ENCODE peak calls at places on chromosomes 1 and 21, in eight cellular contexts. P, D, K, Z, U, O, I and M are unnamed samples.

GRCh38 chr1:162536511-162536910 is 25.0 kb upstream of the UAP1 start:
- DNase-seq in P (no peak), D (peak; percentile 75), K (peak; percentile 70), Z (no peak), U (no peak), O (no peak), I (no peak), M (peak; percentile 63)

GRCh38 chr1:94215955-94216354 is 21.4 kb downstream of the ARHGAP29 start:
- DNase-seq in P (no peak), D (no peak), K (no peak), Z (no peak), U (no peak), O (no peak), I (no peak), M (peak; percentile 23)

GRCh38 chr21:35113064-35113463 is 64.0 kb upstream of the RUNX1 start:
- DNase-seq in P (no peak), D (peak; percentile 17), K (no peak), Z (no peak), U (no peak), O (no peak), I (no peak), M (peak; percentile 82)

GRCh38 chr21:41171210-41171609 is 3.2 kb downstream of the BACE2 start:
- DNase-seq in P (peak; percentile 30), D (no peak), K (peak; percentile 61), Z (no peak), U (peak; percentile 25), O (peak; percentile 89), I (no peak), M (peak; percentile 87)

GRCh38 chr1:31476891-31477846 is 64.2 kb downstream of the SERINC2 start:
- DNase-seq in P (no peak), D (no peak), K (no peak), Z (no peak), U (no peak), O (no peak), I (no peak), M (peak; percentile 71)

GRCh38 chr1:230825061-230825803 is 43.1 kb downstream of the C1orf198 start:
- DNase-seq in P (no peak), D (peak; percentile 78), K (peak; percentile 84), Z (no peak), U (no peak), O (no peak), I (no peak), M (peak; percentile 84)

GRCh38 chr21:42622284-42622683 is 31.1 kb upstream of the PDE9A start:
- DNase-seq in P (peak; percentile 3), D (no peak), K (no peak), Z (no peak), U (no peak), O (no peak), I (no peak), M (no peak)

GRCh38 chr1:76351655-76352054 is 277.1 kb downstream of the ST6GALNAC3 start:
- DNase-seq in P (no peak), D (no peak), K (no peak), Z (no peak), U (no peak), O (no peak), I (no peak), M (no peak)

GRCh38 chr1:91651671-91652071 is 151.0 kb downstream of the CDC7 start:
- DNase-seq in P (peak; percentile 73), D (peak; percentile 37), K (peak; percentile 92), Z (no peak), U (peak; percentile 48), O (peak; percentile 79), I (no peak), M (no peak)

GRCh38 chr1:88060112-88060673 is 623.9 kb upstream of the PKN2 start:
- DNase-seq in P (no peak), D (no peak), K (no peak), Z (no peak), U (no peak), O (no peak), I (no peak), M (peak; percentile 58)

GRCh38 chr1:43177691-43178090 is 5.6 kb downstream of the CFAP57 start:
- DNase-seq in P (no peak), D (no peak), K (no peak), Z (no peak), U (no peak), O (no peak), I (peak; percentile 16), M (no peak)

GRCh38 chr1:223513309-223513708 is 120.1 kb downstream of the CCDC185 start:
- DNase-seq in P (no peak), D (no peak), K (no peak), Z (no peak), U (no peak), O (no peak), I (no peak), M (no peak)

GRCh38 chr1:52424238-52424637 is 19.8 kb downstream of the PRPF38A start:
- DNase-seq in P (no peak), D (no peak), K (no peak), Z (peak; percentile 75), U (no peak), O (no peak), I (no peak), M (no peak)

GRCh38 chr1:212677136-212677535 is 22.5 kb downstream of the BATF3 start:
- DNase-seq in P (no peak), D (no peak), K (no peak), Z (no peak), U (no peak), O (no peak), I (peak; percentile 38), M (no peak)

GRCh38 chr1:157562515-157562914 is 10.2 kb upstream of the FCRL5 start:
- DNase-seq in P (no peak), D (no peak), K (no peak), Z (no peak), U (no peak), O (no peak), I (no peak), M (no peak)

GRCh38 chr1:15974855-15975254 is 1.0 kb downstream of the ZBTB17 start:
- DNase-seq in P (no peak), D (no peak), K (no peak), Z (no peak), U (no peak), O (no peak), I (no peak), M (peak; percentile 17)
- H3K4me3 ChIP-seq in P (peak overlapping the region; percentile 93), D (peak overlapping the region; percentile 75), K (peak overlapping the region; percentile 76), Z (peak overlapping the region; percentile 14), U (peak overlapping the region; percentile 98), O (peak overlapping the region; percentile 78), I (peak overlapping the region; percentile 73), M (peak overlapping the region; percentile 78)

DNA sequence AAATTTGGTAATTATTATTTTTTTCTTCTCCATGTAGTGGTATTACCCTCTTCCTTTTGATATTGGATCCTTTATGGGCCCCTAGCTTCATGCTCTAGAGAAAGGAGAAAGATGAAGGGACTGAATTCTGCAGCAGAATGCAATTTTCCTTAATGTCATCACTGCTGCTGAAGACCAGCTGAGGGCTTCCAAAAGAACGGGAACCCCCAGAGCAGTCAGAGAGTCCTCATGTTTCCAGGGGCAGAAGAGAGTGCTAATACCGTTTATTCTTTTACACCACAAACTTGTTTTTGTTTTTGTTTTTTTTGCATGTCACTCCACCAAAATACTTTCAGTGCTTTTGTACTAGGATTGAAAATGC is 21.1 kb upstream of the TBX15 start:
- DNase-seq in P (no peak), D (no peak), K (no peak), Z (no peak), U (no peak), O (no peak), I (no peak), M (no peak)
- H3K4me3 ChIP-seq in P (no peak overlapping the region), D (no peak overlapping the region), K (no peak overlapping the region), Z (no peak overlapping the region), U (no peak overlapping the region), O (no peak overlapping the region), I (peak overlapping the region; percentile 40), M (no peak overlapping the region)

GRCh38 chr1:37755951-37756350 is 9.0 kb downstream of the EPHA10 start:
- DNase-seq in P (no peak), D (no peak), K (no peak), Z (no peak), U (no peak), O (no peak), I (no peak), M (no peak)

GRCh38 chr1:37752213-37752582 is 12.7 kb downstream of the EPHA10 start:
- DNase-seq in P (no peak), D (no peak), K (no peak), Z (no peak), U (no peak), O (no peak), I (no peak), M (no peak)

GRCh38 chr1:37755290-37755689 is 9.6 kb downstream of the EPHA10 start:
- DNase-seq in P (no peak), D (no peak), K (no peak), Z (no peak), U (no peak), O (no peak), I (no peak), M (peak; percentile 66)

GRCh38 chr1:37753473-37754321 is 11.2 kb downstream of the EPHA10 start:
- DNase-seq in P (no peak), D (no peak), K (no peak), Z (no peak), U (no peak), O (peak; percentile 67), I (peak; percentile 62), M (no peak)

GRCh38 chr1:37752583-37753471 is 12.1 kb downstream of the EPHA10 start:
- DNase-seq in P (no peak), D (no peak), K (no peak), Z (no peak), U (no peak), O (no peak), I (peak; percentile 62), M (no peak)
- H3K4me3 ChIP-seq in P (no peak overlapping the region), D (no peak overlapping the region), K (no peak overlapping the region), Z (no peak overlapping the region), U (peak overlapping the region; percentile 51), O (no peak overlapping the region), I (peak overlapping the region; percentile 61), M (peak overlapping the region; percentile 17)

DNA sequence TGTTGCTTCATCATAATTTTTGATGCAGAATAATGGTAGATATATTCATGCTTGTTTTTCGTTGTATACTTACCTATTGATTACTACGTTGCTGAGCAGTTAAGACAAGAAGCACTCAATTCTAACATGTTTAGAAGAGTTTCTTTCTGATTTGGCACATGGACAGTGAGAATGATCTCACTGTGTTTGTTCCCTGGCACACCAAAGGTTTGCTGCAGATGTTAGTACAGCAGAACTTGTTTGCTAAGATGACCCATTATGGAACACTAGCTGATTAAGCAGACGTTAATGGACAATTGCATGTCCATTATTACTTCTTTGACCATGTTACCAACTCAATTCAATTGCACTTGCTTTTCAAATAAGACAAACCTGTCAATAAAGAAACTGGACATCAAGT is 184.7 kb upstream of the SGIP1 start:
- DNase-seq in P (no peak), D (peak; percentile 31), K (no peak), Z (no peak), U (no peak), O (no peak), I (no peak), M (no peak)
- H3K4me3 ChIP-seq in P (no peak overlapping the region), D (no peak overlapping the region), K (no peak overlapping the region), Z (no peak overlapping the region), U (peak overlapping the region; percentile 24), O (no peak overlapping the region), I (peak overlapping the region; percentile 10), M (no peak overlapping the region)